ENCODE peak calls at places on chromosomes 4 and X, in four cellular contexts. B, D, S and V are unnamed samples.

GRCh38 chr4:72951628-72952027 is 117.9 kb downstream of the COX18 start:
- DNase-seq in B (no peak), S (peak), D (no peak), V (peak)

GRCh38 chr4:136319789-136320470 is 1212.4 kb downstream of the PCDH18 start:
- DNase-seq in S (peak), B (no peak), D (no peak), V (no peak)

GRCh38 chr4:56320293-56320692 is 67.0 kb downstream of the AASDH start:
- DNase-seq in D (peak), B (no peak), S (peak), V (no peak)

GRCh38 chr4:6987566-6987920 is 55.6 kb upstream of the TADA2B start:
- DNase-seq in B (no peak), D (no peak), S (peak), V (peak)

GRCh38 chr4:4857809-4858508 is 1.5 kb upstream of the MSX1 start:
- DNase-seq in S (no peak), D (no peak), B (no peak), V (no peak)

GRCh38 chrX:148382983-148383382 is 117.4 kb upstream of the AFF2 start:
- DNase-seq in D (no peak), S (no peak), B (no peak), V (no peak)

GRCh38 chr4:151690164-151690856 is 70.5 kb downstream of the GATB start:
- DNase-seq in B (no peak), D (peak), S (no peak), V (peak)

GRCh38 chr4:37767546-37767945 is 58.9 kb upstream of the PGM2 start:
- DNase-seq in D (peak), B (peak), S (peak), V (peak)

GRCh38 chr4:136484996-136485395 is 1047.3 kb downstream of the PCDH18 start:
- DNase-seq in B (no peak), S (no peak), D (no peak), V (no peak)

GRCh38 chrX:45479835-45480422 is 279.3 kb upstream of the DIPK2B start:
- DNase-seq in B (no peak), S (peak), D (peak), V (peak)

GRCh38 chr4:33998204-33998603 is 2246.1 kb downstream of the ARAP2 start:
- DNase-seq in D (peak), B (no peak), S (peak), V (peak)

GRCh38 chrX:15336023-15336413 is 695 bp upstream of the PIGA start:
- DNase-seq in D (peak), B (no peak), S (peak), V (peak)

GRCh38 chr4:169114341-169114974 is 104.4 kb upstream of the CBR4 start:
- DNase-seq in S (no peak), D (no peak), B (no peak), V (no peak)

GRCh38 chr4:33696066-33696465 is 2548.2 kb downstream of the ARAP2 start:
- DNase-seq in D (peak), B (no peak), S (peak), V (peak)

GRCh38 chrX:151754042-151754419 is 19.5 kb downstream of the CNGA2 start:
- DNase-seq in B (no peak), S (peak), D (peak), V (peak)

GRCh38 chr4:165031436-165032211 is at the start of gene TRIM60:
- DNase-seq in S (no peak), B (no peak), D (no peak), V (no peak)

GRCh38 chrX:27915617-27916016 is 65.6 kb downstream of the DCAF8L1 start:
- DNase-seq in S (peak), D (peak), B (no peak), V (no peak)

GRCh38 chr4:8082517-8083055 is 76.0 kb downstream of the ABLIM2 start:
- DNase-seq in B (no peak), S (no peak), D (no peak), V (no peak)

GRCh38 chrX:153731117-153731844 is 6.6 kb downstream of the ABCD1 start:
- DNase-seq in D (no peak), S (no peak), B (no peak), V (peak)

GRCh38 chrX:107440187-107440586 is 9.3 kb upstream of the FRMPD3 start:
- DNase-seq in B (no peak), D (no peak), S (no peak), V (no peak)
- H3K4me3 ChIP-seq in B (no peak), D (no peak), S (no peak), V (no peak)

DNA sequence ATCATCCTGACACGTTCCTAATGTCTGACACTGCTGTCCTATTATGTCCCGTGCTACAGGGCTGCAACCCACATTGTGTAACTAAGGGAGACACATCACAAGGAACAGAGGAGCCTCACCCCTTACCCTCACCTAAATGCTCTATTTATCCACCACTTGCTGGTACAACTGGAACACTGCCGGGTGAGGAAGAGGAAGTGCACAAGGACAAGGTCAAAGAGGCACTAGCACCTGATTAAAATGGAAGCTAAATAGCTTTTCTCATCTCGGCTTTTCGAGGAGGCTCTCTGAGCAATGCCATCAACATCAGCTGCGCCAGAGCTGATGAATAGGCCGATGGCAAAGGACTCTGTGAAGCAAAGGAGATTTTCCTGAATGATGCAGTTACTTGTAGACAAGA is 181.6 kb downstream of the HNRNPD start:
- DNase-seq in S (no peak), B (no peak), D (no peak), V (no peak)
- TF ChIP-seq CTCF in S (no peak), B (no peak), D (no peak), V (no peak)

DNA sequence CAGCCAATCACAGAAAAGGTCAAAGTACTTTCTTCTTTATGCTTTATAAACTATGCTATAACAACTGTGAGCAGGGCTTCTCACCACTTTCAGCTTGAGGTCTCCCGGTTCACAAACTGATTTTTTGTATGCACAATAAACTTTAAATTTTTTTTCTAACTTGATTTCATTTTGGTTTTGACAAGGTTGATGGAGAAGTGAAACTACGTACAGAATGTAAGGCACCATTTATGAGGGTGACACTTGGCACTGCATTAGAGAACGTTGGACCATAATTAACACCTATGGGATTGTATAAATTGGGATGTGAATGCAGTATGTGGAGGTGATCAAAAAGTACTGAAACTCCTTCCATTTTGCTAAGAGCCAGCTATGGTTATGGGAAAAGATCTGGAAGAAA is 857.9 kb upstream of the HTR2C start:
- DNase-seq in S (no peak), D (no peak), B (no peak), V (no peak)
- H3K4me3 ChIP-seq in S (no peak), D (no peak), B (no peak), V (no peak)

GRCh38 chr4:41213563-41214157 is 682 bp downstream of the APBB2 start:
- DNase-seq in D (no peak), B (peak), S (no peak), V (no peak)

GRCh38 chr4:41215155-41215554 is 813 bp upstream of the APBB2 start:
- DNase-seq in D (no peak), S (no peak), B (peak), V (no peak)

GRCh38 chr4:41214158-41215146 is at the start of gene APBB2:
- DNase-seq in D (peak), S (peak), B (peak), V (peak)

GRCh38 chr4:41209901-41210300 is 4.4 kb downstream of the APBB2 start:
- DNase-seq in B (no peak), D (no peak), S (no peak), V (no peak)

GRCh38 chr4:41212221-41213203 is 1.8 kb downstream of the APBB2 start:
- DNase-seq in D (peak), S (peak), B (peak), V (peak)
- TF ChIP-seq CTCF in D (peak), S (peak), B (peak), V (peak)

DNA sequence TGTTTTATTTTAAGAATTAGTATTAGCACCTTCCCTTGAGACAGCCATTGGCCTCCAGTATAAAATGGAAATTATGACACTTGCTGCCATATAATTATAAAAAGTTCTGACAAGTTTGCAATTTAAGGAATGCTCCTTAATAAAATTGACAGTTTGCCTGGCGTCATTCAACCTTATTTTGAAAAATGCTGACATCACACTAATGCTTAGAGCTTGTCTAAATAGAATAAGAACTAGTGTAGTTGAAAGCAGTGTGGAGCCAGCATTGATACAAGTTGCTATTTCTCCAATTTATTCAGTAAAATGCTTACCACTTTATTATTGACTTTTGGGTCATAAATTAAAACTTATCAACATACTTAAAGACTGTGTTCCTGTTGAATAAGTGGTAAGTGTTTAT is 54.3 kb upstream of the ARX start:
- DNase-seq in B (no peak), S (no peak), D (no peak), V (no peak)
- H3K4me3 ChIP-seq in B (no peak), S (no peak), D (no peak), V (no peak)

DNA sequence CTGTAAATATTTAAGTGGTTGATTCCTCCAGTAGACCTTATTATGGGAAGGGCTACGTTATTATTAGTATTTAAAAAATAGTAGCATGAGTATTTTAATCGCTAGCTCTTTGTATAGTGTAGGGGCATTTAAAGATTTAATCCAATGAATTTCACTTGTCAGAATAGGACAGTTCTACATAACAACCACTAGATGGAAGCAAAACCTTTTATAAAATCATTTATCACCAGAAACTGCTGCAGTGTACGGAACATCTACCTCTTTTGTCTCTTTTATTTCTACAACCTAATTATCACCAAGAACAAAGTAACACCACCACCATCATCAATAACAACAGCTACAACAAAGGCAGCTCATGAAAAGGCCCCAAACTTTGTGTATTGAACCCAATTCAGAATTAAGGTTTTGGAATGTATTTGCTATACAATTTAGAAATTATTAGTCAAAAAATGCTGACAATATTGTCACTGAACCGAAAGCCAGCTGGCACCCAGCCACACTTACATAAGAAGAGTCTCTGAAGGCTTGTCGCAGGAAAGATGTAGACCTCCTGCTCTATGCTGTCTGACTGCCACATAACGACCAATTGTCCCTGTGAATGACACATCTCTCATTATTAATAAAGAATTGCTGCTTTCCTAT is 260.9 kb upstream of the RPS6KA3 start:
- DNase-seq in S (no peak), D (peak), B (no peak), V (peak)
- TF ChIP-seq CTCF in S (no peak), D (peak), B (peak), V (peak)

DNA sequence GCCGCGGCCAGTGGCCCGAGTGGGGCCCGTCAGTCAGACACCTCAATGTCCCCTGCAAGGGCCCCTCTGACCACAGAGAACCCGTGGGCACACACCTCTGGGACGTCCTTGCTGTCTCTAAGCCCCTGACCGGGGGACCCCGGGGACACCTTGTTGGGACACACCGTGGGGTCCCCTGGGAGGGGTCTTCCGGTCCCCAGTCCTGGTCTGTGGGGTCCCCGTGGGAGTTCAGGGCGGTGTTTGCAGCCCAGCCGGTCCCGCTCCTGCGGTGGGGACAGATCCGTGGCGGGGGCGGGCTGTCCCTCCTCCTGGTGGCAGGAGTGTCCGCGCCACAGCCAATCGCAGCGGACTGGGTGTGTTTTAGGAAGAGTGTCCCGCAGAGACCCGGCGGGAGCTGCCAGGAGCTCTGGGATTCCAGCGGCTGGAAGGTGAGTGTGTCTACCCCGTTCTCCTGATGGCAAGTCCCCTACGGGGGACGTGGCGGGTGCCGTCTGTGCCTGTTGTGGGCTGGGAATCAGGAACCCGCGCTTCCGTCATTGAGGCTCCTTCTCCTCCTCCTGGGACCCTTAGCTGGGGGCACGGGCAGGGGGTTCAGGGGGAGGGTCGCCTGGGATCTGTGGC is 5.1 kb upstream of the PLCXD1 start:
- DNase-seq in D (peak), B (peak), S (peak), V (peak)
- H3K4me3 ChIP-seq in D (peak), B (peak), S (peak), V (peak)

DNA sequence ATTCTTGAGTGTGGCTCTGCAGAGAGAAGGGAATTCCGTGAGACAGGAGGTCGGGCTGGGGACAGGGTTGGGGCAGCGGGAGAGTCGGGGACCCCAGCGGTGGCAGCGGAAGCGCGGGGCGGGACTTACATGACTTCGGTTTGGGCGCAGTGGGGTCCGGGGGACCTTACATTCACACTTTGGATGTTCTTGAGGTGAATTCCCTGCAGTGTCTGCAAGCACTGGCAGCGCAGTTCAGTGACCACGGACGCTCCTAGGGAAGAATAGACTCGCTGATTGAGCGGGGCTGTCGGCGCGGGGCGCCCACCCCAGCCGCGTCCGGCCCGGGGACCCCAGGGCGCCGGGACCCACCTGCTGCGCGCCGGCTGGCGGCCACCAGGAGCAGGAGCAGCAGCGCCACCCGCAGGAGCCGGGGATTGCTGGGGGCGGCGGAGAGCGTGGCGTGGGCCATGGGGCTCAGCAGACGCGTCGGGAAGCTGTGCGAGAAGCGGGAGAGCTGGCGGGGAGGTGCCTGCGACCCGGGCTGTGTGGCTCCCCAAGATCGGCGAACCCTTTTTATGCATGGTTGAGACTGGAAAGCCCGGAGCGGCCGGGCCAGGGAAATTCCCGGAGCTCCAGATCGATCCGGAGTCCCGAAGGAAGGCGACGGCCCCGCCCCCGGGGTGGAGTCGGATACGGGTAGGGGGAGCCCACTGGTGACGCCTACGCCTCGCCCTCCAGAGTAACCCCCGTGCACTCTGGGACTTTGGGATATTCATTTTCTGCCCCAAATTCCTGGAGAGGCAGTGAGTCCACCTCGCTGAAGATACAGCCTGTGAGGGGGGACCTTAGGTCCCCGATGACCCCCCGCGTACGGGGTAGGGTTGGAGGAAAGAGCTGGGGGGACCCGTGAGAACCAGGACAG is at the start of gene CXCL3:
- DNase-seq in B (peak), S (peak), D (peak), V (peak)
- TF ChIP-seq CTCF in B (peak), S (peak), D (no peak), V (peak)